ENCODE peak calls at places on chromosomes 4 and X, in five cellular contexts. T, X, C, R and N are unnamed samples.

GRCh38 chrX:15511563-15511962 is 11.0 kb downstream of the BMX start:
- DNase-seq in T (no peak), X (no peak), C (no peak), R (peak; percentile 7), N (no peak)

GRCh38 chrX:29662101-29662500 is 553.3 kb upstream of the MAGEB2 start:
- DNase-seq in T (peak; percentile 93), X (no peak), C (no peak), R (no peak), N (no peak)

GRCh38 chrX:65537229-65537628 is 2.6 kb upstream of the LAS1L start:
- DNase-seq in T (peak; percentile 59), X (no peak), C (no peak), R (no peak), N (no peak)

GRCh38 chr4:25970691-25971427 is 56.8 kb downstream of the SMIM20 start:
- DNase-seq in T (peak; percentile 90), X (no peak), C (no peak), R (peak; percentile 16), N (peak; percentile 40)

GRCh38 chr4:125951275-125951887 is 636.6 kb downstream of the FAT4 start:
- DNase-seq in T (no peak), X (no peak), C (no peak), R (no peak), N (no peak)

GRCh38 chr4:178241601-178242118 is 799.4 kb upstream of the AGA start:
- DNase-seq in T (no peak), X (no peak), C (no peak), R (no peak), N (no peak)

GRCh38 chrX:154735695-154736393 is 15.0 kb downstream of the GAB3 start:
- DNase-seq in T (peak; percentile 76), X (peak; percentile 74), C (peak; percentile 77), R (no peak), N (peak; percentile 34)

GRCh38 chr4:42787071-42787463 is 105.4 kb upstream of the GRXCR1 start:
- DNase-seq in T (no peak), X (no peak), C (no peak), R (no peak), N (no peak)

GRCh38 chrX:47574609-47575325 is 7.5 kb upstream of the TIMP1 start:
- DNase-seq in T (no peak), X (no peak), C (peak; percentile 46), R (no peak), N (no peak)

GRCh38 chrX:137072396-137072795 is 38.6 kb upstream of the GPR101 start:
- DNase-seq in T (no peak), X (no peak), C (no peak), R (no peak), N (no peak)

GRCh38 chrX:48971325-48972213 is at the start of gene KCND1:
- DNase-seq in T (peak; percentile 79), X (peak; percentile 48), C (peak; percentile 71), R (peak; percentile 82), N (peak; percentile 27)

GRCh38 chr4:169348541-169348940 is 77.8 kb upstream of the SH3RF1 start:
- DNase-seq in T (no peak), X (no peak), C (no peak), R (no peak), N (no peak)

GRCh38 chr4:87035881-87036509 is 101.2 kb downstream of the AFF1 start:
- DNase-seq in T (no peak), X (peak; percentile 24), C (no peak), R (no peak), N (no peak)

GRCh38 chr4:146379744-146380143 is 142.0 kb downstream of the SLC10A7 start:
- DNase-seq in T (peak; percentile 4), X (no peak), C (no peak), R (peak; percentile 3), N (peak; percentile 56)

GRCh38 chrX:9482408-9482807 is 17.6 kb downstream of the TBL1X start:
- DNase-seq in T (no peak), X (no peak), C (no peak), R (no peak), N (no peak)

GRCh38 chr4:108116423-108117168 is 52.1 kb downstream of the LEF1 start:
- DNase-seq in T (peak; percentile 25), X (no peak), C (no peak), R (no peak), N (no peak)

GRCh38 chr4:107153228-107153627 is 117.1 kb upstream of the DKK2 start:
- DNase-seq in T (peak; percentile 9), X (peak; percentile 5), C (no peak), R (no peak), N (no peak)

GRCh38 chr4:109395694-109396093 is 37.9 kb upstream of the SEC24B start:
- DNase-seq in T (no peak), X (no peak), C (no peak), R (no peak), N (no peak)

GRCh38 chr4:72326692-72327632 is 242.1 kb downstream of the ADAMTS3 start:
- DNase-seq in T (peak; percentile 13), X (no peak), C (no peak), R (no peak), N (no peak)

GRCh38 chrX:70231666-70232065 is 2.8 kb upstream of the AWAT1 start:
- DNase-seq in T (no peak), X (no peak), C (no peak), R (no peak), N (no peak)

GRCh38 chr4:101279377-101279871 is 67.9 kb downstream of the PPP3CA start:
- DNase-seq in T (peak; percentile 77), X (no peak), C (peak; percentile 86), R (no peak), N (peak; percentile 59)

GRCh38 chr4:7803371-7803770 is 136.3 kb downstream of the AFAP1 start:
- DNase-seq in T (no peak), X (no peak), C (peak; percentile 49), R (no peak), N (no peak)

GRCh38 chrX:77899081-77899828 is at the start of gene COX7B:
- DNase-seq in T (peak; percentile 98), X (peak; percentile 61), C (peak; percentile 90), R (peak; percentile 75), N (peak; percentile 83)

GRCh38 chr4:182924497-182924896 is 7.3 kb upstream of the DCTD start:
- DNase-seq in T (no peak), X (no peak), C (no peak), R (no peak), N (no peak)

GRCh38 chrX:45851434-45851991 is 650.8 kb upstream of the DIPK2B start:
- DNase-seq in T (peak; percentile 70), X (peak; percentile 26), C (no peak), R (peak; percentile 67), N (no peak)

GRCh38 chr4:148239406-148239805 is 202.8 kb downstream of the NR3C2 start:
- DNase-seq in T (no peak), X (no peak), C (no peak), R (no peak), N (no peak)

GRCh38 chr4:71446479-71447081 is 107.8 kb downstream of the SLC4A4 start:
- DNase-seq in T (no peak), X (no peak), C (no peak), R (no peak), N (no peak)

GRCh38 chrX:101478366-101478765 is 6.9 kb upstream of the ARMCX4 start:
- DNase-seq in T (peak; percentile 5), X (no peak), C (no peak), R (no peak), N (no peak)

GRCh38 chrX:16999275-16999674 is 52.8 kb downstream of the REPS2 start:
- DNase-seq in T (peak; percentile 28), X (peak; percentile 19), C (no peak), R (no peak), N (no peak)

GRCh38 chr4:96524311-96524875 is 684.5 kb downstream of the PDHA2 start:
- DNase-seq in T (no peak), X (no peak), C (no peak), R (no peak), N (no peak)

GRCh38 chrX:122439836-122440235 is 744.2 kb upstream of the GRIA3 start:
- DNase-seq in T (no peak), X (no peak), C (no peak), R (no peak), N (no peak)

GRCh38 chr4:139740531-139741041 is 75.0 kb downstream of the MGST2 start:
- DNase-seq in T (peak; percentile 57), X (peak; percentile 53), C (peak; percentile 93), R (no peak), N (peak; percentile 81)

GRCh38 chrX:3659761-3660160 is 53.7 kb downstream of the PRKX start:
- DNase-seq in T (peak; percentile 27), X (no peak), C (no peak), R (no peak), N (no peak)

GRCh38 chr4:4488405-4489404 is 53.1 kb downstream of the STX18 start:
- DNase-seq in T (peak; percentile 63), X (peak; percentile 64), C (peak; percentile 91), R (peak; percentile 71), N (peak; percentile 74)

GRCh38 chr4:17875402-17876070 is 64.8 kb downstream of the NCAPG start:
- DNase-seq in T (no peak), X (no peak), C (no peak), R (no peak), N (no peak)

GRCh38 chrX:125826080-125826479 is 340.0 kb downstream of the DCAF12L2 start:
- DNase-seq in T (no peak), X (no peak), C (no peak), R (no peak), N (no peak)